ENCODE peak calls at places on chromosome 21, in eight cellular contexts. G is transverse colon, B is HFF-Myc, Y is IMR-90, C is A549, K is fibroblast of lung, F is mesothelial cell of epicardium, P is astrocyte. U is an unnamed sample.

GRCh38 chr21:36145259-36145658 is 10.4 kb downstream of the CBR3 start:
- DNase-seq in G (no peak), B (no peak), Y (no peak), C (no peak), K (no peak), F (no peak), P (no peak), U (no peak)

GRCh38 chr21:31557421-31557955 is 102.0 kb upstream of the SOD1 start:
- DNase-seq in G (no peak), B (no peak), Y (no peak), C (no peak), K (no peak), F (no peak), P (no peak), U (no peak)

GRCh38 chr21:29125199-29125598 is 5.2 kb upstream of the MAP3K7CL start:
- DNase-seq in G (no peak), B (no peak), Y (no peak), C (no peak), K (no peak), F (no peak), P (no peak), U (no peak)

GRCh38 chr21:34157456-34158025 is 84.2 kb downstream of the MRPS6 start:
- DNase-seq in G (no peak), B (no peak), Y (no peak), C (no peak), K (no peak), F (no peak), P (no peak), U (no peak)

GRCh38 chr21:14979264-14979663 is 85.5 kb downstream of the NRIP1 start:
- DNase-seq in G (no peak), B (no peak), Y (no peak), C (no peak), K (no peak), F (no peak), P (no peak), U (no peak)

GRCh38 chr21:32772281-32773047 is 909 bp upstream of the PAXBP1 start:
- DNase-seq in G (peak; percentile 60), B (no peak), Y (peak; percentile 20), C (no peak), K (peak; percentile 53), F (no peak), P (peak; percentile 38), U (no peak)

GRCh38 chr21:32803651-32804050 is 32.1 kb upstream of the PAXBP1 start:
- DNase-seq in G (no peak), B (no peak), Y (peak; percentile 30), C (no peak), K (peak; percentile 54), F (no peak), P (peak; percentile 42), U (peak; percentile 8)

GRCh38 chr21:40706161-40706560 is 140.8 kb downstream of the DSCAM start:
- DNase-seq in G (no peak), B (no peak), Y (no peak), C (no peak), K (no peak), F (no peak), P (no peak), U (no peak)

GRCh38 chr21:36589352-36589971 is 109.5 kb upstream of the SIM2 start:
- DNase-seq in G (peak; percentile 32), B (peak; percentile 44), Y (peak; percentile 27), C (peak; percentile 24), K (peak; percentile 13), F (no peak), P (no peak), U (peak; percentile 35)

GRCh38 chr21:35150562-35151226 is 101.6 kb upstream of the RUNX1 start:
- DNase-seq in G (no peak), B (no peak), Y (peak; percentile 73), C (no peak), K (peak; percentile 86), F (no peak), P (peak; percentile 84), U (peak; percentile 18)

GRCh38 chr21:37915941-37916794 is at the start of gene KCNJ6:
- DNase-seq in G (no peak), B (no peak), Y (peak; percentile 52), C (peak; percentile 58), K (peak; percentile 41), F (peak; percentile 71), P (peak; percentile 17), U (no peak)

GRCh38 chr21:40658237-40658636 is 188.7 kb downstream of the DSCAM start:
- DNase-seq in G (no peak), B (no peak), Y (no peak), C (no peak), K (no peak), F (no peak), P (no peak), U (no peak)

GRCh38 chr21:28018741-28019669 is 973.7 kb downstream of the LTN1 start:
- DNase-seq in G (no peak), B (no peak), Y (peak; percentile 5), C (no peak), K (no peak), F (no peak), P (no peak), U (peak; percentile 0)

GRCh38 chr21:37592496-37592895 is 225.9 kb downstream of the DYRK1A start:
- DNase-seq in G (no peak), B (no peak), Y (no peak), C (no peak), K (no peak), F (no peak), P (no peak), U (no peak)

GRCh38 chr21:29892379-29892778 is 47.4 kb downstream of the GRIK1 start:
- DNase-seq in G (no peak), B (no peak), Y (no peak), C (no peak), K (no peak), F (no peak), P (no peak), U (no peak)

GRCh38 chr21:37673801-37674575 is 242.3 kb downstream of the KCNJ6 start:
- DNase-seq in G (no peak), B (no peak), Y (no peak), C (no peak), K (no peak), F (no peak), P (no peak), U (no peak)

GRCh38 chr21:34885636-34886553 is 163.2 kb downstream of the RUNX1 start:
- DNase-seq in G (peak; percentile 72), B (no peak), Y (no peak), C (no peak), K (no peak), F (no peak), P (no peak), U (no peak)

GRCh38 chr21:41121785-41122415 is 46.1 kb upstream of the BACE2 start:
- DNase-seq in G (peak; percentile 90), B (peak; percentile 64), Y (peak; percentile 63), C (peak; percentile 79), K (peak; percentile 71), F (peak; percentile 88), P (peak; percentile 51), U (peak; percentile 44)

GRCh38 chr21:31181089-31181757 is 142.9 kb upstream of the KRTAP19-8 start:
- DNase-seq in G (no peak), B (no peak), Y (no peak), C (no peak), K (no peak), F (no peak), P (no peak), U (no peak)

DNA sequence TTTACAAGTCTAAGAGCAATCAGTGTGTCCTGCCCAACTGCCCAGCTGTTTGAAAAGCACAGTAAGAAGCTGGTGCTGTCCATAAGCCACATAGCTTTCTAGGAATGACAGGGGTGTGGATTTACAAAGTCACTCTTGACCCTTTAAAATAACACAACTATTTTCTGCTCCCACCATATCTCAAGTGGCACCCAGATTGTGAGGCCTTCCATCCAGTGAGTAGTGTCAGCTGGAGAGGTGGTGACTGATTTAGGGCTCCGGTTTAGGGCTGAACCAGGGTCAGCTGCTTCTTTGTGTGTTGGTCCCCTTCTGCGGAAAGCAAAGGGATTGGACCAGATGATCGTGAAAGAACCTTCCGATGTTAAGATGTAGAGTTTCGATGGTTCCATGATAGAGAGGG is 40.3 kb downstream of the LRRC3 start:
- DNase-seq in G (no peak), B (no peak), Y (no peak), C (no peak), K (no peak), F (no peak), P (no peak), U (no peak)
- TF ChIP-seq CTCF in G (no peak), B (no peak), Y (no peak), C (no peak), K (no peak), F (no peak), P (no peak), U (no peak)

GRCh38 chr21:39314155-39315027 is 959 bp upstream of the BRWD1 start:
- DNase-seq in G (peak; percentile 50), B (no peak), Y (peak; percentile 65), C (peak; percentile 38), K (peak; percentile 78), F (peak; percentile 75), P (peak; percentile 73), U (peak; percentile 66)
- TF ChIP-seq CTCF in G (peak; percentile 6), B (no peak), Y (no peak), C (no peak), K (no peak), F (no peak), P (no peak), U (peak; percentile 37)

GRCh38 chr21:42299324-42300044 is 15.7 kb downstream of the TFF3 start:
- DNase-seq in G (no peak), B (no peak), Y (no peak), C (no peak), K (no peak), F (no peak), P (no peak), U (no peak)

GRCh38 chr21:42300045-42300583 is 15.1 kb downstream of the TFF3 start:
- DNase-seq in G (no peak), B (no peak), Y (no peak), C (no peak), K (no peak), F (no peak), P (no peak), U (no peak)

GRCh38 chr21:42297372-42297771 is 17.8 kb downstream of the TFF3 start:
- DNase-seq in G (no peak), B (no peak), Y (no peak), C (no peak), K (no peak), F (no peak), P (no peak), U (no peak)

GRCh38 chr21:42298237-42298636 is 17.0 kb downstream of the TFF3 start:
- DNase-seq in G (no peak), B (no peak), Y (no peak), C (no peak), K (no peak), F (no peak), P (no peak), U (no peak)

GRCh38 chr21:42298657-42299056 is 16.6 kb downstream of the TFF3 start:
- DNase-seq in G (no peak), B (no peak), Y (no peak), C (no peak), K (no peak), F (no peak), P (no peak), U (no peak)
- TF ChIP-seq CTCF in G (no peak), B (no peak), Y (no peak), C (no peak), K (no peak), F (no peak), P (no peak), U (no peak)

GRCh38 chr21:46092811-46093667 is 4.9 kb upstream of the COL6A2 start:
- DNase-seq in G (no peak), B (no peak), Y (no peak), C (no peak), K (no peak), F (no peak), P (no peak), U (no peak)
- TF ChIP-seq CTCF in G (no peak), B (peak; percentile 18), Y (peak; percentile 19), C (no peak), K (peak; percentile 16), F (no peak), P (no peak), U (peak; percentile 25)

GRCh38 chr21:26834181-26834945 is 10.8 kb downstream of the ADAMTS1 start:
- DNase-seq in G (no peak), B (no peak), Y (peak; percentile 58), C (no peak), K (no peak), F (no peak), P (no peak), U (no peak)
- TF ChIP-seq CTCF in G (no peak), B (no peak), Y (peak; percentile 38), C (no peak), K (peak; percentile 27), F (peak; percentile 34), P (peak; percentile 29), U (peak; percentile 71)

U was measured in HFFc6.